ENCODE peak calls at places on chromosomes 4 and X, in ten cellular contexts. One of them, this sample, is unnamed.

GRCh38 chr4:184280591-184281071 is 63.0 kb upstream of the ENPP6 start:
- DNase-seq in endothelial cell: no peak
- DNase-seq in iPS DF 19.7: no peak
- DNase-seq in natural killer cell: no peak
- DNase-seq in activated CD4-positive, alpha-beta T cell treated with anti-CD3 and anti-CD28 coated beads, Interleukin-2, amount 50 U/mL, for 1 hour: no peak
- DNase-seq in GM13977: peak; percentile 80
- DNase-seq in GM13976: peak; percentile 75
- DNase-seq in immature natural killer cell: no peak
- DNase-seq in stimulated activated CD4-positive, alpha-beta T cell treated with anti-CD3 and anti-CD28 coated beads, Interleukin-1b, Interleukin-23, amount 100 ng/mL, for 48 hours: peak; percentile 63
- DNase-seq in NT2/D1: no peak
- DNase-seq in this sample: no peak

GRCh38 chrX:14698770-14699169 is 169.4 kb downstream of the GLRA2 start:
- DNase-seq in immature natural killer cell: no peak
- DNase-seq in NT2/D1: no peak
- DNase-seq in GM13976: no peak
- DNase-seq in iPS DF 19.7: no peak
- DNase-seq in natural killer cell: no peak
- DNase-seq in activated CD4-positive, alpha-beta T cell treated with anti-CD3 and anti-CD28 coated beads, Interleukin-2, amount 50 U/mL, for 1 hour: no peak
- DNase-seq in GM13977: no peak
- DNase-seq in stimulated activated CD4-positive, alpha-beta T cell treated with anti-CD3 and anti-CD28 coated beads, Interleukin-1b, Interleukin-23, amount 100 ng/mL, for 48 hours: no peak
- DNase-seq in endothelial cell: no peak
- DNase-seq in this sample: no peak

GRCh38 chrX:107442914-107443527 is 6.4 kb upstream of the FRMPD3 start:
- DNase-seq in immature natural killer cell: no peak
- DNase-seq in natural killer cell: no peak
- DNase-seq in stimulated activated CD4-positive, alpha-beta T cell treated with anti-CD3 and anti-CD28 coated beads, Interleukin-1b, Interleukin-23, amount 100 ng/mL, for 48 hours: no peak
- DNase-seq in activated CD4-positive, alpha-beta T cell treated with anti-CD3 and anti-CD28 coated beads, Interleukin-2, amount 50 U/mL, for 1 hour: no peak
- DNase-seq in NT2/D1: no peak
- DNase-seq in GM13977: no peak
- DNase-seq in endothelial cell: no peak
- DNase-seq in iPS DF 19.7: no peak
- DNase-seq in GM13976: no peak
- DNase-seq in this sample: no peak

GRCh38 chr4:158020734-158021346 is 152.0 kb downstream of the GASK1B start:
- DNase-seq in GM13977: no peak
- DNase-seq in immature natural killer cell: no peak
- DNase-seq in NT2/D1: no peak
- DNase-seq in stimulated activated CD4-positive, alpha-beta T cell treated with anti-CD3 and anti-CD28 coated beads, Interleukin-1b, Interleukin-23, amount 100 ng/mL, for 48 hours: no peak
- DNase-seq in natural killer cell: no peak
- DNase-seq in activated CD4-positive, alpha-beta T cell treated with anti-CD3 and anti-CD28 coated beads, Interleukin-2, amount 50 U/mL, for 1 hour: no peak
- DNase-seq in iPS DF 19.7: no peak
- DNase-seq in endothelial cell: no peak
- DNase-seq in GM13976: no peak
- DNase-seq in this sample: no peak

GRCh38 chrX:49116076-49116475 is 7.5 kb downstream of the GPKOW start:
- DNase-seq in immature natural killer cell: no peak
- DNase-seq in GM13977: no peak
- DNase-seq in iPS DF 19.7: no peak
- DNase-seq in NT2/D1: no peak
- DNase-seq in stimulated activated CD4-positive, alpha-beta T cell treated with anti-CD3 and anti-CD28 coated beads, Interleukin-1b, Interleukin-23, amount 100 ng/mL, for 48 hours: no peak
- DNase-seq in activated CD4-positive, alpha-beta T cell treated with anti-CD3 and anti-CD28 coated beads, Interleukin-2, amount 50 U/mL, for 1 hour: no peak
- DNase-seq in natural killer cell: no peak
- DNase-seq in endothelial cell: no peak
- DNase-seq in GM13976: no peak
- DNase-seq in this sample: no peak

GRCh38 chr4:69330345-69330744 is 50.1 kb downstream of the UGT2B28 start:
- DNase-seq in iPS DF 19.7: no peak
- DNase-seq in GM13977: no peak
- DNase-seq in activated CD4-positive, alpha-beta T cell treated with anti-CD3 and anti-CD28 coated beads, Interleukin-2, amount 50 U/mL, for 1 hour: no peak
- DNase-seq in stimulated activated CD4-positive, alpha-beta T cell treated with anti-CD3 and anti-CD28 coated beads, Interleukin-1b, Interleukin-23, amount 100 ng/mL, for 48 hours: no peak
- DNase-seq in natural killer cell: no peak
- DNase-seq in GM13976: no peak
- DNase-seq in endothelial cell: no peak
- DNase-seq in NT2/D1: no peak
- DNase-seq in immature natural killer cell: no peak
- DNase-seq in this sample: no peak

GRCh38 chr4:99915449-99915848 is 21.2 kb upstream of the LAMTOR3 start:
- DNase-seq in activated CD4-positive, alpha-beta T cell treated with anti-CD3 and anti-CD28 coated beads, Interleukin-2, amount 50 U/mL, for 1 hour: no peak
- DNase-seq in immature natural killer cell: no peak
- DNase-seq in GM13976: no peak
- DNase-seq in iPS DF 19.7: no peak
- DNase-seq in stimulated activated CD4-positive, alpha-beta T cell treated with anti-CD3 and anti-CD28 coated beads, Interleukin-1b, Interleukin-23, amount 100 ng/mL, for 48 hours: no peak
- DNase-seq in NT2/D1: no peak
- DNase-seq in endothelial cell: no peak
- DNase-seq in GM13977: no peak
- DNase-seq in natural killer cell: no peak
- DNase-seq in this sample: no peak

GRCh38 chrX:103831803-103832544 is at the start of gene RAB9B:
- DNase-seq in activated CD4-positive, alpha-beta T cell treated with anti-CD3 and anti-CD28 coated beads, Interleukin-2, amount 50 U/mL, for 1 hour: peak; percentile 3
- DNase-seq in NT2/D1: peak; percentile 39
- DNase-seq in stimulated activated CD4-positive, alpha-beta T cell treated with anti-CD3 and anti-CD28 coated beads, Interleukin-1b, Interleukin-23, amount 100 ng/mL, for 48 hours: peak; percentile 72
- DNase-seq in endothelial cell: peak; percentile 32
- DNase-seq in natural killer cell: peak; percentile 24
- DNase-seq in immature natural killer cell: peak; percentile 42
- DNase-seq in GM13977: peak; percentile 69
- DNase-seq in iPS DF 19.7: no peak
- DNase-seq in GM13976: peak; percentile 66
- DNase-seq in this sample: no peak

GRCh38 chr4:83255584-83255983 is 29.0 kb downstream of the COQ2 start:
- DNase-seq in endothelial cell: no peak
- DNase-seq in GM13977: no peak
- DNase-seq in iPS DF 19.7: no peak
- DNase-seq in NT2/D1: no peak
- DNase-seq in immature natural killer cell: no peak
- DNase-seq in activated CD4-positive, alpha-beta T cell treated with anti-CD3 and anti-CD28 coated beads, Interleukin-2, amount 50 U/mL, for 1 hour: no peak
- DNase-seq in natural killer cell: no peak
- DNase-seq in GM13976: no peak
- DNase-seq in stimulated activated CD4-positive, alpha-beta T cell treated with anti-CD3 and anti-CD28 coated beads, Interleukin-1b, Interleukin-23, amount 100 ng/mL, for 48 hours: no peak
- DNase-seq in this sample: no peak

GRCh38 chr4:80529021-80529420 is 193.5 kb downstream of the CFAP299 start:
- DNase-seq in stimulated activated CD4-positive, alpha-beta T cell treated with anti-CD3 and anti-CD28 coated beads, Interleukin-1b, Interleukin-23, amount 100 ng/mL, for 48 hours: no peak
- DNase-seq in GM13977: no peak
- DNase-seq in GM13976: no peak
- DNase-seq in iPS DF 19.7: no peak
- DNase-seq in natural killer cell: no peak
- DNase-seq in immature natural killer cell: no peak
- DNase-seq in NT2/D1: no peak
- DNase-seq in activated CD4-positive, alpha-beta T cell treated with anti-CD3 and anti-CD28 coated beads, Interleukin-2, amount 50 U/mL, for 1 hour: no peak
- DNase-seq in endothelial cell: no peak
- DNase-seq in this sample: no peak

GRCh38 chrX:130944230-130944629 is 41.2 kb upstream of the ENOX2 start:
- DNase-seq in natural killer cell: no peak
- DNase-seq in immature natural killer cell: no peak
- DNase-seq in endothelial cell: no peak
- DNase-seq in activated CD4-positive, alpha-beta T cell treated with anti-CD3 and anti-CD28 coated beads, Interleukin-2, amount 50 U/mL, for 1 hour: no peak
- DNase-seq in GM13977: no peak
- DNase-seq in stimulated activated CD4-positive, alpha-beta T cell treated with anti-CD3 and anti-CD28 coated beads, Interleukin-1b, Interleukin-23, amount 100 ng/mL, for 48 hours: no peak
- DNase-seq in GM13976: no peak
- DNase-seq in iPS DF 19.7: no peak
- DNase-seq in NT2/D1: no peak
- DNase-seq in this sample: no peak

GRCh38 chr4:147108409-147108808 is 162.7 kb upstream of the TTC29 start:
- DNase-seq in GM13977: no peak
- DNase-seq in iPS DF 19.7: no peak
- DNase-seq in endothelial cell: no peak
- DNase-seq in stimulated activated CD4-positive, alpha-beta T cell treated with anti-CD3 and anti-CD28 coated beads, Interleukin-1b, Interleukin-23, amount 100 ng/mL, for 48 hours: no peak
- DNase-seq in natural killer cell: no peak
- DNase-seq in GM13976: no peak
- DNase-seq in immature natural killer cell: no peak
- DNase-seq in NT2/D1: no peak
- DNase-seq in activated CD4-positive, alpha-beta T cell treated with anti-CD3 and anti-CD28 coated beads, Interleukin-2, amount 50 U/mL, for 1 hour: no peak
- DNase-seq in this sample: no peak